ENCODE peak calls at places on chromosomes 6 and 20, in ten cellular contexts. O is ovary, D is H1, E is stomach, S is Calu3, L is AG04450, K is HFF-Myc, T is uterus, M is body of pancreas, G is endothelial cell. Q is an unnamed sample.

GRCh38 chr6:33570806-33571636 is 9.1 kb downstream of the BAK1 start:
- DNase-seq in O (peak; percentile 82), D (peak; percentile 86), E (peak; percentile 85), S (peak; percentile 89), L (no peak), K (peak; percentile 53), T (peak; percentile 75), M (peak; percentile 84), G (peak; percentile 73), Q (no peak)

GRCh38 chr6:92767101-92767500 is 652.3 kb downstream of the EPHA7 start:
- DNase-seq in O (no peak), D (no peak), E (no peak), S (no peak), L (no peak), K (no peak), T (no peak), M (no peak), G (no peak), Q (no peak)

GRCh38 chr6:3277851-3278416 is 19.2 kb downstream of the PSMG4 start:
- DNase-seq in O (peak; percentile 16), D (no peak), E (no peak), S (no peak), L (no peak), K (no peak), T (peak; percentile 12), M (peak; percentile 8), G (no peak), Q (no peak)

GRCh38 chr20:16803965-16804792 is 56.0 kb downstream of the OTOR start:
- DNase-seq in O (peak; percentile 51), D (peak; percentile 88), E (peak; percentile 54), S (peak; percentile 35), L (no peak), K (peak; percentile 6), T (no peak), M (peak; percentile 55), G (peak; percentile 80), Q (peak; percentile 16)

GRCh38 chr6:106973018-106973840 is 1.3 kb downstream of the CD24 start:
- DNase-seq in O (no peak), D (no peak), E (peak; percentile 52), S (peak; percentile 76), L (no peak), K (no peak), T (no peak), M (peak; percentile 39), G (peak; percentile 33), Q (no peak)

GRCh38 chr20:13996265-13996664 is 949 bp downstream of the MACROD2 start:
- DNase-seq in O (no peak), D (no peak), E (no peak), S (no peak), L (no peak), K (no peak), T (no peak), M (no peak), G (no peak), Q (no peak)

GRCh38 chr6:111687652-111688051 is 82.0 kb upstream of the TRAF3IP2 start:
- DNase-seq in O (no peak), D (no peak), E (no peak), S (no peak), L (no peak), K (no peak), T (no peak), M (no peak), G (no peak), Q (no peak)

GRCh38 chr20:5703542-5704215 is 46.5 kb upstream of the SHLD1 start:
- DNase-seq in O (no peak), D (no peak), E (no peak), S (no peak), L (no peak), K (no peak), T (no peak), M (no peak), G (no peak), Q (no peak)

GRCh38 chr6:39049575-39050283 is 1.1 kb downstream of the GLP1R start:
- DNase-seq in O (no peak), D (no peak), E (no peak), S (no peak), L (no peak), K (no peak), T (no peak), M (no peak), G (no peak), Q (no peak)

GRCh38 chr6:99613398-99613704 is 6.7 kb downstream of the PRDM13 start:
- DNase-seq in O (no peak), D (no peak), E (no peak), S (peak; percentile 67), L (no peak), K (no peak), T (no peak), M (no peak), G (peak; percentile 82), Q (no peak)

GRCh38 chr6:105493776-105494175 is 90.9 kb upstream of the PREP start:
- DNase-seq in O (no peak), D (no peak), E (no peak), S (no peak), L (no peak), K (no peak), T (no peak), M (no peak), G (no peak), Q (no peak)

GRCh38 chr6:45864651-45865050 is 151.0 kb downstream of the CLIC5 start:
- DNase-seq in O (no peak), D (no peak), E (no peak), S (no peak), L (no peak), K (no peak), T (no peak), M (no peak), G (no peak), Q (no peak)

GRCh38 chr20:44990957-44991356 is 24.6 kb downstream of the STK4 start:
- DNase-seq in O (no peak), D (no peak), E (no peak), S (no peak), L (no peak), K (no peak), T (no peak), M (no peak), G (no peak), Q (no peak)

GRCh38 chr6:139131736-139132285 is 3.1 kb upstream of the HECA start:
- DNase-seq in O (no peak), D (no peak), E (no peak), S (no peak), L (no peak), K (no peak), T (no peak), M (no peak), G (no peak), Q (no peak)

GRCh38 chr6:110315856-110316398 is 42.2 kb downstream of the METTL24 start:
- DNase-seq in O (no peak), D (no peak), E (no peak), S (no peak), L (no peak), K (no peak), T (no peak), M (no peak), G (no peak), Q (no peak)

GRCh38 chr6:37659561-37659960 is 38.1 kb downstream of the MDGA1 start:
- DNase-seq in O (no peak), D (no peak), E (no peak), S (no peak), L (no peak), K (no peak), T (no peak), M (no peak), G (no peak), Q (no peak)

GRCh38 chr20:3843490-3843889 is 3.1 kb upstream of the MAVS start:
- DNase-seq in O (no peak), D (no peak), E (no peak), S (no peak), L (peak; percentile 27), K (peak; percentile 47), T (no peak), M (no peak), G (no peak), Q (no peak)

GRCh38 chr20:62338294-62338620 is 28.9 kb downstream of the LAMA5 start:
- DNase-seq in O (no peak), D (no peak), E (no peak), S (no peak), L (no peak), K (no peak), T (no peak), M (no peak), G (no peak), Q (no peak)

GRCh38 chr20:63737940-63738686 is 1.5 kb upstream of the SLC2A4RG start:
- DNase-seq in O (peak; percentile 61), D (peak; percentile 76), E (no peak), S (no peak), L (no peak), K (no peak), T (peak; percentile 35), M (no peak), G (peak; percentile 14), Q (no peak)

GRCh38 chr6:154995241-154996162 is at the start of gene TIAM2:
- DNase-seq in O (peak; percentile 17), D (peak; percentile 85), E (no peak), S (peak; percentile 28), L (no peak), K (no peak), T (no peak), M (no peak), G (peak; percentile 45), Q (no peak)
- TF ChIP-seq CTCF in O (no peak), D (no peak), E (no peak), S (no peak), L (no peak), K (no peak), T (no peak), M (no peak), G (no peak), Q (no peak)

GRCh38 chr20:41028359-41029149 is at the start of gene TOP1:
- DNase-seq in O (peak; percentile 100), D (peak; percentile 100), E (peak; percentile 100), S (peak; percentile 100), L (peak; percentile 100), K (peak; percentile 99), T (peak; percentile 100), M (peak; percentile 100), G (peak; percentile 99), Q (peak; percentile 100)
- TF ChIP-seq CTCF in O (no peak), D (no peak), E (peak; percentile 25), S (no peak), L (no peak), K (no peak), T (peak; percentile 16), M (no peak), G (no peak), Q (no peak)

DNA sequence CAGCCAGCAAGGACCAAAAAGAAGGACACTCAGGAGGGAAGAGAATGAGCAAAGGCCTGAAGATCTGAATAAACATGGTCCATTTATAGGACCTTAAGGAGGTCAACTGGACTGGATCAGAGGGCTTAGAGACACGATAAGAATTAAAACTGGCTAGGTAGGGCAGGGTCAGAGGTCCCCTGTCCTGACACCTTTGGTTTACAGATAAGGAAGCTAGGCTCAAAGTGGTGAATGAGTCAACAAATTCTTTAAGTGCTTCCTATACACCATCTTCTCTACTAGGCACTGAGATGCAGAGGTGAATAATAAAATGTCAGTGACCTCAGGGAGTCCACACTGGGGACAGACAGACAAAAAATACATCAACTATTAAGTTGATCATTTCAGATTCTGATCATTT is 70.3 kb downstream of the HIVEP2 start:
- DNase-seq in O (no peak), D (no peak), E (no peak), S (no peak), L (no peak), K (no peak), T (no peak), M (no peak), G (no peak), Q (no peak)
- TF ChIP-seq CTCF in O (no peak), D (no peak), E (no peak), S (no peak), L (no peak), K (no peak), T (no peak), M (no peak), G (no peak), Q (no peak)

GRCh38 chr20:58910473-58910872 is 58.0 kb downstream of the GNAS start:
- DNase-seq in O (no peak), D (no peak), E (no peak), S (no peak), L (no peak), K (no peak), T (no peak), M (no peak), G (no peak), Q (no peak)
- TF ChIP-seq CTCF in O (no peak), D (no peak), E (no peak), S (no peak), L (no peak), K (no peak), T (no peak), M (no peak), G (no peak), Q (no peak)